ENCODE peak calls at places on chromosomes 2 and 18, in nine cellular contexts. R is breast epithelium; S is uterus; B is CD8-positive, alpha-beta memory T cell; N is left lung; H is astrocyte; G is IMR-90; X is adipocyte; Q is cardiac muscle cell. O is an unnamed sample. For H3K27me3 and H3K9me3, the result is how much of the 10 kb centered on the place peaks cover.

GRCh38 chr2:9737053-9737875 is 106.0 kb upstream of the TAF1B start:
- DNase-seq in G (peak), Q (peak), H (no peak), R (no peak), B (no peak), N (no peak), S (no peak), X (no peak), O (no peak)

GRCh38 chr2:25586726-25587144 is 86.6 kb downstream of the DTNB start:
- DNase-seq in Q (no peak), X (peak), G (peak), R (no peak), H (peak), N (no peak), B (no peak), S (no peak), O (no peak)

GRCh38 chr2:217988014-217988839 is 14.6 kb downstream of the TNS1 start:
- DNase-seq in G (peak), X (peak), H (peak), B (no peak), N (peak), Q (peak), R (peak), S (peak), O (peak)

GRCh38 chr2:241490825-241491505 is 17.4 kb downstream of the STK25 start:
- DNase-seq in G (no peak), Q (no peak), N (no peak), H (no peak), X (no peak), B (no peak), R (no peak), S (no peak), O (no peak)

GRCh38 chr2:214830794-214831346 is 21.4 kb upstream of the BARD1 start:
- DNase-seq in B (no peak), X (peak), H (no peak), R (no peak), N (no peak), Q (peak), G (peak), S (no peak), O (no peak)

GRCh38 chr18:48820483-48821250 is 130.1 kb downstream of the SMAD7 start:
- DNase-seq in G (no peak), N (peak), H (no peak), S (peak), X (no peak), R (peak), B (no peak), Q (no peak), O (no peak)

GRCh38 chr2:232306741-232307305 is 71.7 kb upstream of the ALPP start:
- DNase-seq in X (no peak), R (no peak), S (no peak), Q (no peak), B (no peak), N (no peak), H (no peak), G (no peak), O (no peak)

GRCh38 chr18:135045-135444 is 23.3 kb upstream of the USP14 start:
- DNase-seq in H (no peak), B (no peak), S (no peak), R (no peak), Q (no peak), X (no peak), N (no peak), G (no peak), O (no peak)

GRCh38 chr2:69177063-69177771 is 164.2 kb downstream of the ANTXR1 start:
- DNase-seq in G (peak), N (peak), H (peak), S (peak), Q (peak), X (peak), R (no peak), B (no peak), O (no peak)

GRCh38 chr2:10584242-10584753 is 105.5 kb downstream of the NOL10 start:
- DNase-seq in X (peak), G (peak), H (peak), B (no peak), N (no peak), Q (no peak), R (no peak), S (no peak), O (no peak)

GRCh38 chr18:2968559-2968958 is 44.4 kb downstream of the LPIN2 start:
- DNase-seq in H (no peak), R (no peak), N (peak), S (no peak), B (no peak), X (no peak), G (no peak), Q (no peak), O (no peak)

GRCh38 chr2:64888591-64889309 is 100.4 kb upstream of the SLC1A4 start:
- DNase-seq in Q (peak), H (peak), X (peak), N (no peak), R (no peak), G (peak), S (no peak), B (no peak), O (no peak)

GRCh38 chr2:31877008-31877407 is 133.8 kb downstream of the MEMO1 start:
- DNase-seq in B (no peak), X (no peak), N (no peak), S (no peak), G (peak), R (no peak), Q (peak), H (no peak), O (no peak)

GRCh38 chr2:74188018-74188601 is 9.4 kb upstream of the MOB1A start:
- DNase-seq in G (peak), N (no peak), B (no peak), R (no peak), X (peak), S (no peak), H (peak), Q (peak), O (no peak)

GRCh38 chr18:39173022-39173421 is 1607.4 kb upstream of the CELF4 start:
- DNase-seq in G (no peak), X (no peak), Q (no peak), B (no peak), N (no peak), H (peak), R (no peak), S (no peak), O (no peak)

GRCh38 chr2:201996006-201996405 is 37.6 kb upstream of the FZD7 start:
- DNase-seq in Q (no peak), G (no peak), X (no peak), N (no peak), R (no peak), B (no peak), S (no peak), H (no peak), O (no peak)

GRCh38 chr2:163859951-163860350 is 124.1 kb upstream of the FIGN start:
- DNase-seq in G (peak), X (no peak), H (no peak), S (no peak), B (no peak), N (no peak), R (no peak), Q (no peak), O (no peak)

GRCh38 chr2:183927367-183928355 is 670.7 kb upstream of the ZNF804A start:
- DNase-seq in X (peak), N (no peak), H (peak), G (peak), S (no peak), Q (peak), R (no peak), B (no peak), O (no peak)

GRCh38 chr18:35910327-35910726 is 62.2 kb upstream of the RMP24 start:
- DNase-seq in X (no peak), R (no peak), H (no peak), N (no peak), Q (no peak), B (no peak), S (no peak), G (no peak), O (no peak)
- H3K27me3 ChIP-seq in X (under half), R (under half), H (under half), N (under half), Q (under half), B (under half), S (under half), G (under half), O (under half)

DNA sequence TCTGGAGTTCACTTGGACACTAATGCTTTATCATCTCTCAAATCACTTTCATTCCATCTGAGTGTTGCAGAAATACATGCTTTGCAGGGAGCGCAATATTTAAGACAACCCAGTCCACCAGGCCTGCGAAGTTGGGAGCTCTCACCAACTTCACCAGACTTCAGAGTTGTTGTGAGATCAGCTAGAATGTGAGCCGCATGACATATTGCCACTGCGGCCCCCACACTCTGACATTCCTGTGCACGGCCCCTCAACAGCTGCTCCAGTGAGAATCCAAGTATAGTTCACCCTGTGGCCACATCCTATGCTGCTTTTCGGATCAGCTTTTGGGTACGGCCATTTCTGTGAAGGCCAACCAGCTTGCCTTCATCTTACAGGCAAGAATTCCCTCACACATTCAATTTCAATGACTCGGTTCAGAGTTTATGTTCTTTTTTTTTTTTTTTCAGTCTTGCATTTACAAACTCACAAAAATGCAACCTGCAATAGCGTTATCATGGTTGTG is 177.7 kb downstream of the SOX11 start:
- DNase-seq in B (no peak), N (no peak), X (no peak), S (no peak), R (no peak), H (no peak), G (no peak), Q (no peak), O (no peak)
- H3K9me3 ChIP-seq in B (under half), N (under half), X (under half), S (under half), R (under half), H (under half), G (under half), Q (under half), O (under half)

DNA sequence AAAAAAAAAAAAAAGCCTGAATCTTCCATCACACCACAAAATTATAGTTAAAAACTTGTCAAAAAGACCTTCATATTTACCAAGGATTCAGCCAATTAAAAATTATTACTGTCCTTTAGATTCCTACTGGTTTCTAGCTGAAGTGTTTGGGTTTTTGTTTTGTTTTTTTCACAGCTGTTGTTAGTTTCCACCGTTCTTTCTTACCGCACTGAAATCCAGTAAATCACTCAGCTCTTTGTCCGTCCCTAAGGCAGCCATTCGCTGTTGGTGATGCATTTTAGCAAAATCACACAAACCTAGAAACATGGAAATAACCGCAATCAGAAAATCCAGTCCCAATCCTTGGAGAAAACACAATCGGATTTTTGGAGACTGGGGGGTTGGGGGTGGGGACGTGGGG is 1.2 kb downstream of the TCF4 start:
- DNase-seq in N (no peak), Q (peak), X (peak), H (peak), S (no peak), B (no peak), G (peak), R (no peak), O (no peak)
- H3K4me3 ChIP-seq in N (peak), Q (peak), X (peak), H (peak), S (peak), B (no peak), G (peak), R (peak), O (no peak)

GRCh38 chr2:1491751-1492150 is 78.5 kb downstream of the TPO start:
- DNase-seq in N (peak), R (peak), S (no peak), B (no peak), H (no peak), X (no peak), G (no peak), Q (no peak), O (no peak)
- H3K27me3 ChIP-seq in N (under half), R (under half), S (under half), B (under half), H (under half), X (under half), G (under half), Q (under half), O (under half)

GRCh38 chr18:78766651-78767533 is 212.7 kb upstream of the SALL3 start:
- DNase-seq in H (no peak), B (no peak), X (no peak), R (no peak), N (no peak), S (no peak), Q (no peak), G (no peak), O (no peak)

GRCh38 chr18:78762753-78763152 is 216.9 kb upstream of the SALL3 start:
- DNase-seq in R (no peak), N (no peak), H (no peak), B (no peak), G (no peak), S (no peak), X (no peak), Q (no peak), O (no peak)

GRCh38 chr18:78764544-78764943 is 215.1 kb upstream of the SALL3 start:
- DNase-seq in G (no peak), B (no peak), S (no peak), R (no peak), X (no peak), H (no peak), N (no peak), Q (no peak), O (no peak)

GRCh38 chr18:78765637-78766281 is 213.9 kb upstream of the SALL3 start:
- DNase-seq in R (no peak), Q (no peak), X (no peak), S (no peak), H (no peak), B (no peak), G (no peak), N (no peak), O (no peak)

GRCh38 chr18:78765142-78765541 is 214.5 kb upstream of the SALL3 start:
- DNase-seq in Q (no peak), N (no peak), X (no peak), G (no peak), B (no peak), S (no peak), R (no peak), H (no peak), O (no peak)
- H3K9me3 ChIP-seq in Q (under half), N (under half), X (under half), G (half or more), B (under half), S (under half), R (under half), H (under half), O (under half)

DNA sequence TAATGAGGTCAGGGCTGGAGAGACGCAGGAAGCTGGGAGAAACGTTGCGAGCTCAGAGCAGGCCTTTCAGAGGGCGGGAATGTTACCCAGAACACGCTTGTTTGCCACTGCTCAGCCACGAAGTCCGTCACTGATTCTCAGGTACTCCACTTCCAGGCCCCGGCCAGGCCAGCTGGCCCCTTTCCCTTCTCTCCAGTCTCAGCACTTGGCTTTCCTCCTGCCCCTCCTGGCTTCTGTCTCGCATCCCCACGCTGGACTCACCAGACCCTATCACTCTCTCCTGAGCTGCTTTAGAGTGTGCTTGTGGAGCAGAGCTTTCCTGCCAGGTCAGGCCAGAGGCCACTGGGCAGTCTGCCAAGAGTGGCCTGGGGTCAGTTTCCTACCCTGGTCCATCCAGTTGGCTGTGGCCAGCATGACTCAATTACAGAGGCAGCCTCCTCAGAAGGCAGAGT is 151.4 kb downstream of the TWIST2 start:
- DNase-seq in S (peak), H (no peak), G (no peak), R (no peak), B (no peak), N (no peak), Q (peak), X (no peak), O (no peak)
- H3K4me3 ChIP-seq in S (no peak), H (no peak), G (no peak), R (no peak), B (no peak), N (no peak), Q (no peak), X (no peak), O (no peak)

O was measured in CD8-positive, alpha-beta T cell.